ENCODE peak calls at places on chromosomes 5 and 9, in seven cellular contexts. D is aorta, Q is endothelial cell of umbilical vein, L is mesendoderm, E is neural progenitor cell, N is fibroblast of lung, F is right cardiac atrium. T is an unnamed sample. For H3K4me1, the result is how much of the 10 kb centered on the place peaks cover.

GRCh38 chr9:22307013-22307711 is 139.5 kb upstream of the DMRTA1 start:
- DNase-seq in D (no peak), F (no peak), N (peak), Q (peak), L (peak), E (peak), T (peak)

GRCh38 chr5:178308541-178309092 is 76.0 kb upstream of the PHYKPL start:
- DNase-seq in F (peak), N (no peak), L (no peak), Q (no peak), E (no peak), D (no peak), T (no peak)

GRCh38 chr9:104914458-104914857 is 13.5 kb downstream of the ABCA1 start:
- DNase-seq in N (no peak), E (no peak), D (no peak), L (no peak), F (no peak), Q (no peak), T (no peak)

GRCh38 chr9:99752710-99753109 is 69.0 kb upstream of the NR4A3 start:
- DNase-seq in D (no peak), N (peak), L (no peak), F (no peak), E (no peak), Q (no peak), T (no peak)

GRCh38 chr5:64214152-64214551 is 48.5 kb downstream of the RNF180 start:
- DNase-seq in L (no peak), D (no peak), N (no peak), E (no peak), Q (peak), F (no peak), T (no peak)

GRCh38 chr5:151023047-151023615 is 2.7 kb downstream of the GPX3 start:
- DNase-seq in L (no peak), D (peak), N (peak), F (peak), Q (peak), E (no peak), T (peak)

GRCh38 chr5:157286761-157287211 is 20.9 kb downstream of the CYFIP2 start:
- DNase-seq in E (no peak), Q (no peak), F (peak), L (no peak), D (no peak), N (no peak), T (no peak)

GRCh38 chr9:104787306-104788015 is 23.5 kb downstream of the NIPSNAP3B start:
- DNase-seq in F (no peak), E (no peak), Q (no peak), L (no peak), D (no peak), N (no peak), T (no peak)

GRCh38 chr5:103452666-103453065 is 109.9 kb downstream of the NUDT12 start:
- DNase-seq in D (peak), N (no peak), E (no peak), L (no peak), Q (no peak), F (no peak), T (no peak)

GRCh38 chr9:63859475-63860215 is 1425.4 kb downstream of the FOXD4L5 start:
- DNase-seq in E (no peak), F (peak), L (no peak), N (peak), D (peak), Q (no peak), T (peak)

GRCh38 chr5:92760550-92760949 is 820.5 kb downstream of the NR2F1-AS1 start:
- DNase-seq in L (no peak), F (no peak), D (no peak), E (no peak), N (no peak), Q (no peak), T (no peak)

GRCh38 chr9:91815896-91816295 is 134.1 kb downstream of the ROR2 start:
- DNase-seq in N (no peak), E (no peak), D (no peak), F (no peak), Q (no peak), L (no peak), T (no peak)

GRCh38 chr9:91816356-91816755 is 133.7 kb downstream of the ROR2 start:
- DNase-seq in E (no peak), D (no peak), Q (no peak), N (no peak), L (no peak), F (no peak), T (no peak)

GRCh38 chr9:91814214-91814613 is 135.8 kb downstream of the ROR2 start:
- DNase-seq in E (no peak), Q (no peak), L (no peak), N (peak), F (no peak), D (no peak), T (no peak)

GRCh38 chr9:91813261-91813795 is 136.7 kb downstream of the ROR2 start:
- DNase-seq in N (peak), L (no peak), Q (no peak), E (no peak), F (no peak), D (no peak), T (no peak)

DNA sequence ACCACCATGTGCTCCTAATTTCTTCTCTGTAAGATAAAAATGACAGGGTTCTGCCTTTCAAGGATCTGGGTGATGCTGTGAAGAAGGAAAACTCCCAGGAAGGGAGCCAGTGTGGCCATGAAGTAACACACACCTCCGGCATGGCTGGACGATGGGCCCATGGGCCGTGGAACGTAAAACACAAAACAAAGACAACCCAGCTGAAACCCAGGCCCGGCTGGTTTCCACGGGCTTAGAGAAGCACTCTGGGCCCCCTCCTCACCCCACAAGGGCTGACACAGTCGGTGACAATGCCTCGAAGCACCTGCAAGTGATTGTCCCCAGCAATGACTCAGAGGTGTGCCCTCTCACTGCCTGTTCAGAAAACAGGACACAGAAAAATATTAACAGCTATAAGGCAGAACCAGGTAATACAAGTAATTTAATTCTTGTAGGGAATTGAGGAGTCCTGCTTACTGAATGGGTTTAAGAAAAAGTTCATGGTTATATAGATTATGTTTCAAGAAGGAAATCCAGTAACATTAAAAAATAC is 135.3 kb downstream of the ROR2 start:
- DNase-seq in F (no peak), D (no peak), N (no peak), L (no peak), E (no peak), Q (no peak), T (no peak)
- H3K4me1 ChIP-seq in F (under half), D (under half), N (under half), L (under half), E (under half), Q (under half), T (under half)

DNA sequence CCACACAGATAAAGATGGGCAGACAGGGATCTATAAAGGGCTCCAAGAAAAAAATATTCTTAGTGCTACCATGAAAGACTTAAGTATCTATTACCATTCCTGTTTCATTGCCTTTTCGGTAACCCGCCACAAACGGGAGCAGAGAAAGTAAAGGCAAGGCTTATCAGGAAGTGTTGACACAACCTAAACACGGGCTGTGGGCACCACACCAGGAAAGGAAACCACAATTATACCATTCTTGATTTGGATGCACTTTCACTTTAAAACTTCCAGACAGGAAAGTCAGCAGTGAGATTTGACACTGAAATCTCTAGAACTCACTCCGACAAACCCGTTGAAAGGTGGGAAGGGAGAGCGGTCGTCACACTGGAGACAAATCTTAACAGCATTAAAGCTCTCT is 6.5 kb downstream of the TLE1 start:
- DNase-seq in F (no peak), N (peak), Q (peak), D (peak), L (no peak), E (no peak), T (no peak)
- H3K4me1 ChIP-seq in F (under half), N (under half), Q (under half), D (under half), L (under half), E (half or more), T (under half)

DNA sequence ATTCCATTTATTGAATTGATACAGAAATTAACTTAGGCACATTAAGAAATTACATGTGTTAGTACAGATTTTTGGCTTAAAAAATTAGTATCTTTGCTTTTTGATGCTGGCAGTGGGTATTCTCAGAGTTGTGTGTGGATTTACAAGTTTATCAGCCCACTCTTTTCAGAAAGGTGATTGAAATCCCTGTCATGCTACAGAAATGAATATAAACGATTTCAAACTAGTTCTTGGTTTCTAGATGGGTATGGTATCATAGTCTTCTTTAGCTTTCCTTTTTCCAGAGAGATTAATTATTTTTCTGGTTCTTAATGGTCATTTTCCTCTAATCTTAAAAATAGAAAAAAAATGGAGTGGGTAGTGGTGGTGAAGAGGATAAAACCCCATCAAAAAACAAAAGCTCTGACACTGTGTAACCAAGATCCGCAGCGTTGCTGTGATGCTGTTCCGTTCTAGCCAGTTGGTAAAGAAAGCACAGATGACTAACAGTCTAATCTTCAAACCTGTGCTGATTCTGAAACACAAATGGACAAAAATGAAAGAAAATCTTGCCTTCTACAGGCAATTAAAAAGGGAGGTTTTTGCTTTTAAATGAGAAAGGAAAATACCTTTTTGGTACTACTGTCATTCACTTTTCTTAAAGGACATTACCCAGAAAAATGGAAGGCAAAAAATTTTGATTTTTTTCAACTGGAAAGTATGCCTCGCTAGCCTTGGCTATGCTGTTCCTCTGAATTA is 5.2 kb downstream of the LRRTM2 start:
- DNase-seq in Q (no peak), E (no peak), N (peak), L (no peak), F (no peak), D (no peak), T (no peak)
- H3K4me1 ChIP-seq in Q (under half), E (half or more), N (under half), L (under half), F (under half), D (under half), T (under half)

GRCh38 chr5:141597814-141598213 is 21.0 kb downstream of the DIAPH1 start:
- DNase-seq in N (no peak), L (no peak), F (no peak), E (no peak), Q (no peak), D (no peak), T (no peak)
- H3K4me1 ChIP-seq in N (under half), L (under half), F (under half), E (under half), Q (under half), D (under half), T (under half)

GRCh38 chr5:71874521-71874920 is 155.4 kb downstream of the CARTPT start:
- DNase-seq in Q (no peak), L (no peak), D (no peak), N (no peak), E (no peak), F (no peak), T (no peak)

GRCh38 chr5:71877511-71877910 is 158.4 kb downstream of the CARTPT start:
- DNase-seq in F (no peak), Q (no peak), E (no peak), L (no peak), D (no peak), N (no peak), T (no peak)

GRCh38 chr5:71873202-71873601 is 154.1 kb downstream of the CARTPT start:
- DNase-seq in E (no peak), L (no peak), D (no peak), Q (no peak), N (no peak), F (no peak), T (no peak)

DNA sequence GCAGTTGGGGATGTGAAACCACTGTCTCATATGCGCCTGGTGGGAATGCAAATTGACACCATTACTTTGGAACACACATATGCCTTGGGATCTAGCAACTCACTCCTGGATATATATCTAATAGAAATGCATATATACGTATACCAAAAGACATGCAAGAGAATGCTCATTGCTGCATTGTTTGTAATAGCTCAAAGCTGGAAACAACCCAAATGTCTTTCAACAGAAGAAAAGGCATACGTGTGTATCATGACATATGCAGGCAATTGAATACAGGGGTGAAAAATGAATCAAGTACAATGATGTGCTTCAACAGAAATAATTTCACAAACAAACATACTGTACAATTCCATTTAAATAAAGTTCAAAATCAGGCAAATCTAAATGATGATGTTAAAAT is 153.4 kb downstream of the CARTPT start:
- DNase-seq in L (no peak), F (no peak), D (no peak), Q (no peak), E (no peak), N (no peak), T (no peak)
- H3K4me1 ChIP-seq in L (under half), F (under half), D (under half), Q (under half), E (under half), N (under half), T (under half)

DNA sequence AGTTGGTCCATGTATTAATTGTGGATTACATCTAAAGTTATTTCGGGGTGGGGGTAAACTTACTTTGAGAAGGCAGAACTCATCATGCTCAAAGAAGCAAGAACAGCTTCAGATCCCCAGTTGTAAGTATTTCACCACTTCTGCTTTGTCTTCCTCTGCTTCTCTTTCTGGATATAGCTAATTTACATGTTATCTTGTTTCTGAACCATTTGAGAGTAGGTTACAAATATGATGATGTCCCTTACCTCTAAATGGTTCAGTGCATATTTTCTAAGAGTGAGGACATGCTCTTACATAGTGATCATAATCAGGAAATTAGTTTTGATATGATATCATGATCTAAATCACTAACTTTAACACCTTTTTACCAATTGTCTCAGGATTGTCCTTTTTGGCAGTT is 11.9 kb downstream of the TRIO start:
- DNase-seq in Q (no peak), L (no peak), F (no peak), E (no peak), D (no peak), N (no peak), T (no peak)
- H3K4me1 ChIP-seq in Q (half or more), L (under half), F (under half), E (under half), D (under half), N (under half), T (under half)

T was measured in testis.